ENCODE peak calls at places on chromosome 9, in five cellular contexts. R, P, E, Q and J are unnamed samples.

GRCh38 chr9:99023831-99024230 is 80.1 kb downstream of the COL15A1 start:
- DNase-seq in Q (no peak), E (peak), P (peak), R (peak), J (peak)

GRCh38 chr9:106648799-106649198 is 214.2 kb upstream of the ZNF462 start:
- DNase-seq in E (no peak), R (peak), P (no peak), Q (no peak), J (no peak)

GRCh38 chr9:123689701-123690428 is 240.1 kb downstream of the DENND1A start:
- DNase-seq in Q (no peak), P (no peak), R (no peak), E (no peak), J (peak)

GRCh38 chr9:95085861-95086563 is 231.5 kb downstream of the FANCC start:
- DNase-seq in E (no peak), P (no peak), Q (no peak), R (no peak), J (no peak)

GRCh38 chr9:133236291-133237071 is 27.4 kb upstream of the OBP2B start:
- DNase-seq in P (no peak), Q (no peak), E (no peak), R (no peak), J (peak)

GRCh38 chr9:69019808-69020207 is 5.9 kb upstream of the PRKACG start:
- DNase-seq in R (no peak), P (no peak), E (no peak), Q (no peak), J (no peak)

GRCh38 chr9:137279741-137280477 is 2.4 kb downstream of the TOR4A start:
- DNase-seq in P (no peak), R (no peak), E (no peak), Q (no peak), J (no peak)

GRCh38 chr9:35349287-35349990 is 140.5 kb upstream of the RUSC2 start:
- DNase-seq in Q (no peak), R (no peak), E (no peak), P (no peak), J (peak)

GRCh38 chr9:21904776-21905175 is 89.4 kb downstream of the CDKN2A start:
- DNase-seq in Q (no peak), P (peak), E (no peak), R (no peak), J (no peak)

GRCh38 chr9:125529589-125530515 is 177.2 kb downstream of the MAPKAP1 start:
- DNase-seq in Q (no peak), E (no peak), P (no peak), R (no peak), J (no peak)

GRCh38 chr9:27564031-27564430 is 9.2 kb downstream of the C9orf72 start:
- DNase-seq in Q (no peak), E (no peak), P (no peak), R (no peak), J (no peak)

GRCh38 chr9:137987244-137988030 is 109.9 kb downstream of the CACNA1B start:
- DNase-seq in P (no peak), E (no peak), R (no peak), Q (no peak), J (no peak)

GRCh38 chr9:33633621-33634020 is 109.6 kb downstream of the ANKRD18B start:
- DNase-seq in Q (no peak), P (no peak), E (no peak), R (no peak), J (no peak)

GRCh38 chr9:95494416-95495371 is 22.1 kb downstream of the PTCH1 start:
- DNase-seq in Q (peak), E (no peak), P (no peak), R (peak), J (peak)

GRCh38 chr9:17462869-17463464 is 115.9 kb upstream of the SH3GL2 start:
- DNase-seq in E (no peak), P (peak), Q (no peak), R (peak), J (peak)

GRCh38 chr9:113274474-113275146 is 762 bp downstream of the CDC26 start:
- DNase-seq in R (peak), P (peak), Q (no peak), E (no peak), J (no peak)

GRCh38 chr9:121564861-121565260 is 65.2 kb upstream of the GGTA1 start:
- DNase-seq in P (no peak), E (no peak), Q (no peak), R (no peak), J (no peak)

GRCh38 chr9:128231638-128232568 is 28.7 kb downstream of the DNM1 start:
- DNase-seq in Q (no peak), P (no peak), E (no peak), R (no peak), J (no peak)

GRCh38 chr9:6184749-6185645 is 30.6 kb upstream of the IL33 start:
- DNase-seq in E (peak), R (peak), Q (no peak), P (no peak), J (peak)

GRCh38 chr9:128162215-128163026 is 2.4 kb downstream of the BBLN start:
- DNase-seq in P (no peak), Q (no peak), E (no peak), R (no peak), J (peak)

GRCh38 chr9:35907732-35908483 is 1.4 kb upstream of the SPAAR start:
- DNase-seq in P (peak), E (peak), Q (no peak), R (peak), J (peak)

GRCh38 chr9:115208503-115208902 is 90.5 kb upstream of the TNC start:
- DNase-seq in R (peak), Q (no peak), P (no peak), E (no peak), J (no peak)

GRCh38 chr9:112719696-112720095 is 1.8 kb upstream of the INIP start:
- DNase-seq in R (no peak), E (no peak), Q (no peak), P (no peak), J (no peak)

GRCh38 chr9:98410185-98410697 is 154.8 kb upstream of the TBC1D2 start:
- DNase-seq in P (peak), E (peak), Q (no peak), R (peak), J (peak)

GRCh38 chr9:123150708-123151503 is 117.4 kb downstream of the GPR21 start:
- DNase-seq in E (no peak), Q (no peak), R (peak), P (no peak), J (no peak)

GRCh38 chr9:76415731-76416130 is 21.5 kb upstream of the RFK start:
- DNase-seq in Q (no peak), P (no peak), R (no peak), E (no peak), J (no peak)

GRCh38 chr9:104088416-104088815 is 5.7 kb upstream of the SMC2 start:
- DNase-seq in P (no peak), Q (no peak), R (no peak), E (no peak), J (no peak)

GRCh38 chr9:755454-756381 is 85.8 kb upstream of the DMRT1 start:
- DNase-seq in R (peak), P (peak), Q (no peak), E (no peak), J (no peak)

GRCh38 chr9:106893088-106893487 is 30.1 kb downstream of the ZNF462 start:
- DNase-seq in R (peak), Q (no peak), E (no peak), P (peak), J (no peak)

GRCh38 chr9:128190516-128191405 is 611 bp downstream of the CIZ1 start:
- DNase-seq in E (peak), R (no peak), P (no peak), Q (peak), J (no peak)